ENCODE peak calls at places on chromosomes 4 and X, in four cellular contexts. Z is HCT116, B is SK-N-SH, E is GM23338. V is an unnamed sample. For H3K4me1, the result is how much of the 10 kb centered on the place peaks cover.

GRCh38 chr4:24470681-24471622 is 113.4 kb downstream of the DHX15 start:
- DNase-seq in Z (no peak), B (peak), E (peak), V (no peak)

GRCh38 chrX:45602151-45602550 is 401.5 kb upstream of the DIPK2B start:
- DNase-seq in Z (no peak), B (no peak), E (no peak), V (no peak)

GRCh38 chr4:97262769-97263168 is 880.5 kb downstream of the STPG2 start:
- DNase-seq in Z (no peak), B (no peak), E (no peak), V (no peak)

GRCh38 chr4:123517971-123518370 is 121.4 kb downstream of the SPRY1 start:
- DNase-seq in Z (no peak), B (no peak), E (no peak), V (no peak)

GRCh38 chrX:11381464-11381863 is 88.3 kb downstream of the AMELX start:
- DNase-seq in Z (peak), B (peak), E (peak), V (no peak)

GRCh38 chr4:10417720-10418119 is 39.5 kb downstream of the ZNF518B start:
- DNase-seq in Z (no peak), B (no peak), E (no peak), V (no peak)

GRCh38 chr4:184464759-184465454 is 9.4 kb downstream of the IRF2 start:
- DNase-seq in Z (no peak), B (no peak), E (no peak), V (no peak)

GRCh38 chr4:153735901-153736461 is 23.8 kb downstream of the RNF175 start:
- DNase-seq in Z (no peak), B (no peak), E (no peak), V (no peak)

DNA sequence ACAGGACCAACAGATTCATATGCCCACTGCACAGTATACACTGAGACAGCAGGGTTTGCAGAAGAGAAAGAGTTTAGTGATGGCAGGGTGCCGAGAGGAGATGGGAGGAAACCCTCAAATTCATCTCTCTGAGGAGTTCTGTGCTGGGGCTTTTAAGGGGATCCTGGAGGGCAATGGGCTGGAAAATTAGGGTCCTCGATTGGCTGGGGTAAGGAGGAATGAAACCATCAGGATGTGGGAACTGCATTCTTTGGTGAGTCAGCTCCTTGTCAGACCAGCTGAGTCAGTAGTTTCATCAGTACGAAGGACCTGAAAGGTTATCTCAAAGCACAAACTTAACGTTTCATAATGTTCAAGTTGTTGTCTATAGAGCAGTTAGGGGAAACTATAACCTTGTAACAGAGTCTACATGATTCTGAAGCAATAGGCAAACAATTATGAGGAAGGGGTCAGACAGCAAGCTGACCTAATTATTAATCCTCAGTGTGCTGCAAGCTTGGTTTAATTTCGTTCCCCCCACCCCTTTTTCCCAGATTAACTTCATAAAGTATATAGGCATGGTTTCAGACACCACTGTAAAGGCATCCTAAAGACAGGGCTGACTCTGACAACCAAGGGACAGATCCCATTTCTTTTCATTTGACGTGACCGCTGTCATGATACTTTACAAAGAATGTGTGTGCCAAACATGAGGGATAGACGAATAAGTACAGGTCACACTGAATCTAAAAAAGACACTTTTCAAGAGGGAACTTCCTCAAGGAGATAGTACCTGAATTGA is 1.5 kb upstream of the MSMO1 start:
- DNase-seq in Z (peak), B (no peak), E (peak), V (no peak)
- TF ChIP-seq POLR2AphosphoS5 in Z (peak), B (peak), E (no peak), V (no peak)

DNA sequence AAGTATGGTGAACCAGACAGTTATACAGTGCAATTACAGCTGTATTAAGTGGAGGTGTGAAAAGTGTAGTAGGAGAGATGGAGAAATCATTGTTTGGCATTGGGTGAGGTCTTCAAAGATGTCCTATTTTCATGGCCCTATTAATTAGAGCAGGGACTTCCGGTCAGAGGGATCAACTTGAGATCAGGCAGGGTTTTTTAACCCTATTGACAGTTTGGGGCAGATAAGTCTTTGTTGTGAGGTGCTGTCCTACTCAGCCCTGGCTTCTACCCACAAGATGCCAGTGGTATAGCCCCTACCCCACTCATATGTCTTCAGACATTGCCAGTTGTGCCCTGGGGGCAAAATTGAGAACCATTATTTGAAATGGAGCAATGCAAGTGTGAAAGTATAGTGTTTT is 9.9 kb downstream of the USP9X start:
- DNase-seq in Z (no peak), B (no peak), E (no peak), V (no peak)
- H3K4me1 ChIP-seq in Z (under half), B (under half), E (half or more), V (under half)

GRCh38 chr4:186144596-186145569 is 40.4 kb downstream of the FAM149A start:
- DNase-seq in Z (no peak), B (peak), E (peak), V (no peak)
- TF ChIP-seq POLR2AphosphoS5 in Z (no peak), B (no peak), E (no peak), V (peak)

GRCh38 chrX:37813570-37813969 is 33.7 kb downstream of the CYBB start:
- DNase-seq in Z (no peak), B (no peak), E (no peak), V (no peak)
- H3K4me1 ChIP-seq in Z (under half), B (under half), E (under half), V (under half)

GRCh38 chr4:126097155-126097554 is 782.4 kb downstream of the FAT4 start:
- DNase-seq in Z (no peak), B (no peak), E (no peak), V (no peak)
- TF ChIP-seq POLR2AphosphoS5 in Z (no peak), B (no peak), E (no peak), V (no peak)

GRCh38 chr4:108393870-108394269 is 225.1 kb upstream of the LEF1 start:
- DNase-seq in Z (no peak), B (no peak), E (no peak), V (no peak)
- H3K4me1 ChIP-seq in Z (under half), B (under half), E (under half), V (under half)

GRCh38 chr4:76305971-76306881 is at the start of gene STBD1:
- DNase-seq in Z (peak), B (peak), E (peak), V (peak)
- TF ChIP-seq POLR2AphosphoS5 in Z (peak), B (peak), E (peak), V (peak)

DNA sequence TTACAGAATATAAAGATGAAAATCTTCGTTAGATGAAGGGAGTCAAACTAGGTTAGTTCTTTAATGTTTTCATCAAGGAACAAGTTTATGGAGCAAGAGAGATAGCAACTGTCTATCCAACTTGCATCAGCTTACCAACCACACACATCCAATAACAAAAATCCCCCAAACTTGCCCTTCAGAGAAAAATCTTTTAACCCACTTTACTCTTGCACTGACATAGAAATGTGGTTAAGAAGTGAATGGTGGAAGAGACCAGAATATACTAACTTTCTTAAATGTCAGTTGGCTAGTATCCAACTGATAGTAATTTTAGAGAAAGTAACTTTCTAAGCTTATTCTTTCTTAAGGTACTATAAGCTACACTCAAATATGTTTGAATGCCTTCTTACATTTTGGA is 1.7 kb upstream of the RAB9A start:
- DNase-seq in Z (no peak), B (no peak), E (no peak), V (no peak)
- H3K4me1 ChIP-seq in Z (under half), B (under half), E (under half), V (under half)